ENCODE peak calls at places on chromosomes 11 and 22, in five cellular contexts. H is upper lobe of right lung, F is kidney, Q is AG09319, M is neuronal stem cell. L is an unnamed sample.

GRCh38 chr11:63985812-63986155 is 454 bp upstream of the OTUB1 start:
- DNase-seq in M (no peak), H (peak; percentile 81), F (peak; percentile 85), Q (no peak), L (no peak)

GRCh38 chr11:134633276-134633675 is 221.2 kb upstream of the B3GAT1 start:
- DNase-seq in H (no peak), F (no peak), Q (no peak), M (no peak), L (no peak)

GRCh38 chr11:85752890-85753581 is 57.9 kb downstream of the SYTL2 start:
- DNase-seq in F (peak; percentile 74), M (no peak), Q (no peak), H (no peak), L (no peak)

GRCh38 chr11:67393437-67393836 is 1.7 kb downstream of the RAD9A start:
- DNase-seq in F (no peak), H (no peak), Q (no peak), M (no peak), L (no peak)

GRCh38 chr11:47573321-47573720 is 5.4 kb downstream of the KBTBD4 start:
- DNase-seq in Q (no peak), H (peak; percentile 44), M (no peak), F (no peak), L (no peak)

GRCh38 chr22:35559354-35560005 is 18.8 kb downstream of the RASD2 start:
- DNase-seq in Q (no peak), F (no peak), H (no peak), M (no peak), L (no peak)

GRCh38 chr11:14347494-14347893 is 11.5 kb downstream of the RRAS2 start:
- DNase-seq in H (no peak), M (no peak), F (no peak), Q (no peak), L (no peak)

GRCh38 chr11:81342956-81343355 is 1390.7 kb downstream of the FAM181B start:
- DNase-seq in H (no peak), M (no peak), F (no peak), Q (no peak), L (no peak)

GRCh38 chr11:27514558-27514957 is 8.0 kb upstream of the LIN7C start:
- DNase-seq in F (no peak), H (no peak), Q (no peak), M (no peak), L (no peak)

GRCh38 chr22:47678667-47679287 is 916.3 kb downstream of the TBC1D22A start:
- DNase-seq in M (no peak), F (no peak), H (no peak), Q (no peak), L (no peak)

GRCh38 chr11:92662580-92662979 is 306.9 kb upstream of the MTNR1B start:
- DNase-seq in M (no peak), Q (no peak), H (no peak), F (no peak), L (no peak)

GRCh38 chr11:113384551-113384950 is 3.0 kb upstream of the ANKK1 start:
- DNase-seq in H (no peak), M (no peak), Q (peak; percentile 32), F (no peak), L (no peak)

GRCh38 chr11:105718641-105719040 is 108.8 kb downstream of the GRIA4 start:
- DNase-seq in H (no peak), F (no peak), M (no peak), Q (no peak), L (no peak)

GRCh38 chr11:47917643-47918369 is 62.6 kb upstream of the PTPRJ start:
- DNase-seq in Q (peak; percentile 99), M (no peak), H (peak; percentile 90), F (peak; percentile 93), L (no peak)

GRCh38 chr11:62153617-62154016 is 29.8 kb downstream of the INCENP start:
- DNase-seq in F (no peak), Q (no peak), M (no peak), H (no peak), L (no peak)

GRCh38 chr11:14380947-14381555 is 22.1 kb upstream of the RRAS2 start:
- DNase-seq in M (peak; percentile 42), F (peak; percentile 88), H (peak; percentile 90), Q (no peak), L (no peak)

GRCh38 chr11:10394229-10395100 is 60.6 kb upstream of the AMPD3 start:
- DNase-seq in Q (no peak), H (no peak), M (no peak), F (no peak), L (no peak)

L was measured in brain pericyte.